ENCODE peak calls at places on chromosomes 4 and X, in ten cellular contexts. T is mesothelial cell of epicardium, O is WTC11, A is GM20000, F is endothelial cell, P is hepatocyte, R is AG10803, S is AG09319, W is BJ, C is breast epithelium. B is an unnamed sample.

GRCh38 chr4:138182838-138183426 is 59.2 kb downstream of the SLC7A11 start:
- DNase-seq in O (no peak), P (peak; percentile 71), F (peak; percentile 33), W (peak; percentile 16), S (peak; percentile 41), A (peak; percentile 15), C (no peak), R (peak; percentile 67), T (no peak), B (no peak)

GRCh38 chr4:123631699-123632098 is 235.1 kb downstream of the SPRY1 start:
- DNase-seq in A (no peak), T (no peak), R (peak; percentile 28), W (no peak), S (no peak), F (no peak), C (no peak), O (no peak), P (no peak), B (no peak)

GRCh38 chrX:56233100-56233499 is 944 bp downstream of the KLF8 start:
- DNase-seq in S (no peak), F (no peak), W (no peak), P (peak; percentile 12), O (no peak), T (no peak), R (no peak), C (no peak), A (no peak), B (no peak)

GRCh38 chr4:156971623-156972369 is at the start of gene PDGFC:
- DNase-seq in W (no peak), A (peak; percentile 56), C (peak; percentile 69), O (peak; percentile 86), R (peak; percentile 68), T (peak; percentile 80), P (peak; percentile 91), F (peak; percentile 85), S (no peak), B (peak; percentile 50)

GRCh38 chrX:102714994-102715393 is 2.7 kb downstream of the GPRASP2 start:
- DNase-seq in F (no peak), R (peak; percentile 3), T (no peak), A (no peak), S (no peak), P (no peak), O (peak; percentile 55), W (no peak), C (no peak), B (no peak)

GRCh38 chrX:2828404-2829065 is at the start of gene GYG2:
- DNase-seq in R (no peak), A (no peak), W (no peak), T (peak; percentile 62), P (peak; percentile 72), O (peak; percentile 67), C (no peak), F (peak; percentile 22), S (no peak), B (no peak)

GRCh38 chrX:30153881-30154260 is 61.5 kb upstream of the MAGEB2 start:
- DNase-seq in T (no peak), C (no peak), S (peak; percentile 1), A (no peak), P (no peak), W (peak; percentile 23), R (peak; percentile 28), F (no peak), O (no peak), B (no peak)

GRCh38 chrX:49176421-49177326 is 5.0 kb downstream of the PLP2 start:
- DNase-seq in A (no peak), T (no peak), W (no peak), O (no peak), S (no peak), C (no peak), P (no peak), F (no peak), R (no peak), B (no peak)

GRCh38 chr4:104592894-104593470 is 98.3 kb upstream of the CXXC4 start:
- DNase-seq in F (no peak), R (no peak), S (no peak), P (peak; percentile 24), C (no peak), W (no peak), T (no peak), O (no peak), A (no peak), B (no peak)

GRCh38 chrX:102712216-102712966 is at the start of gene GPRASP2:
- DNase-seq in A (no peak), P (peak; percentile 48), T (peak; percentile 55), W (no peak), C (peak; percentile 51), R (peak; percentile 15), S (no peak), O (peak; percentile 53), F (peak; percentile 36), B (no peak)

GRCh38 chr4:7392438-7393374 is 42.0 kb downstream of the PSAPL1 start:
- DNase-seq in O (no peak), F (peak; percentile 2), P (no peak), T (peak; percentile 37), R (peak; percentile 35), S (no peak), C (peak; percentile 40), W (no peak), A (no peak), B (no peak)
- TF ChIP-seq CTCF in O (no peak), F (no peak), P (no peak), T (no peak), R (peak; percentile 9), S (peak; percentile 28), C (no peak), W (peak; percentile 38), A (no peak), B (no peak)

DNA sequence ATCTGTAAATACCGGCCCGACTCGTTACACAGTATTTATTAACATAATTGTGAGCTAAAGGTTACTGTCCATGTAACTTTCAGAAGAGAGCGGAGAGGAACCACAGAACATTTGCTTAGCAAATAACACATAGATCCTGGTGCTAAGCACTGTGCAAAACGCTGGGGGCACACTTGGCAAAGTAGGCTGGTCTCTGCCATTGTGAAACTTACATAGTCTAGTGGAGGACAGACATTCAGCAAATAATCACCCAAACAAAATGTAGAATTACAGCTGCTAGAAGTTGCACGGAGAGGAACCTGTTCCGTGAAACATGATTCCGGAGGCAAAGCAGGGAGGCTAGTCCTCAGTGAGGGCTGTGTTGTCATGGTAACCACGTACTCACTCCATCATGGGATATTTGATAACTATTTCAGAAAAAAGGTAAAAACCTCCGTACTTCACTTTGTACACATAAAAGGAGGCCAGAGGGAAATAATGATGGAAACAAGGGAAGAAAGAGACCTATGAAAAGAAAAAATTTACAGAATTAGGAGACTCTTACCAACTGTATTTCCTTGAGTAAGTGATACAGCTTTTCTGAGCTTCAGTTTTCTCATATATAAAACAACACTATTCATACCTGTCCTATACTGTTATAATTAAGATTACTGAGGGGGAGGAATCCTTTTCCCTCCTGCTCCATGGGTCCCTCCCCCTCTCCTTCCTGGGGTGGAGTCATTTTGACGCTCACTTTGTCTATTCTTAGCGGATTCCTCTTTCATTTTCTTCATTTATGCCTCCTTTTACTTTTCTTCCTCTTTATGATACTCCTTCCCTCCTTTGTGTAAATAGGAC is 760 bp upstream of the RASGEF1B start:
- DNase-seq in O (peak; percentile 21), C (no peak), W (no peak), F (peak; percentile 29), R (peak; percentile 12), A (peak; percentile 50), P (peak; percentile 69), S (no peak), T (no peak), B (no peak)
- TF ChIP-seq CTCF in O (no peak), C (no peak), W (peak; percentile 22), F (peak; percentile 19), R (peak; percentile 30), A (no peak), P (peak; percentile 39), S (peak; percentile 11), T (no peak), B (no peak)

GRCh38 chrX:11758400-11759171 is 549 bp downstream of the MSL3 start:
- DNase-seq in F (peak; percentile 84), S (peak; percentile 52), C (peak; percentile 73), R (peak; percentile 74), O (peak; percentile 85), T (peak; percentile 89), W (no peak), A (peak; percentile 81), P (peak; percentile 91), B (peak; percentile 41)
- TF ChIP-seq CTCF in F (peak; percentile 81), S (peak; percentile 40), C (peak; percentile 49), R (peak; percentile 33), O (peak; percentile 66), T (peak; percentile 77), W (peak; percentile 49), A (peak; percentile 8), P (peak; percentile 64), B (peak; percentile 72)

DNA sequence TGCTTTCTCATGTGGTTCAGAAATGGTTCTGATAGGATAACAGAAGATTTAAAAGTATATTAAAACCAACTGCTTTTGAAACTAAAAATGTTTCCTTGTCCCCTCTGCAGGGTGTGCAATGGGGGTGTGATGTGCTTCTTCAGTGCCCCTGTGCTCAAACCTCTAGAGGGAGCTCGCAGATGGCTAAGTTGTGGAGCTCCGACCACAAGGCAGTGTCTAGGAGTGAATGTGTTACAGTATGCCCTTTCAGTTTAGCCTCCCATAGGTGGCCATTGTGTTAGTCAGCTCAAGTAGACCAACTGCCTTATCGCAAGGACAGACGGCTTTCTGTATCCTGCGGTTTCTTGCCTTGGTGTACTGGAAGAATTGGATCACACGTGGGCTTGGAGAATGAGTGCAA is 130.5 kb downstream of the TENT5D start:
- DNase-seq in W (no peak), S (no peak), P (no peak), C (no peak), A (no peak), O (peak; percentile 43), T (no peak), R (no peak), F (peak; percentile 3), B (no peak)
- TF ChIP-seq CTCF in W (no peak), S (no peak), P (no peak), C (no peak), A (no peak), O (no peak), T (no peak), R (no peak), F (no peak), B (no peak)

GRCh38 chrX:41137589-41137988 is 52.3 kb downstream of the USP9X start:
- DNase-seq in O (no peak), F (no peak), A (no peak), C (no peak), S (no peak), P (no peak), R (no peak), T (no peak), W (no peak), B (no peak)
- TF ChIP-seq CTCF in O (no peak), F (peak; percentile 52), A (no peak), C (peak; percentile 12), S (peak; percentile 53), P (peak; percentile 48), R (peak; percentile 46), T (peak; percentile 64), W (peak; percentile 37), B (no peak)

DNA sequence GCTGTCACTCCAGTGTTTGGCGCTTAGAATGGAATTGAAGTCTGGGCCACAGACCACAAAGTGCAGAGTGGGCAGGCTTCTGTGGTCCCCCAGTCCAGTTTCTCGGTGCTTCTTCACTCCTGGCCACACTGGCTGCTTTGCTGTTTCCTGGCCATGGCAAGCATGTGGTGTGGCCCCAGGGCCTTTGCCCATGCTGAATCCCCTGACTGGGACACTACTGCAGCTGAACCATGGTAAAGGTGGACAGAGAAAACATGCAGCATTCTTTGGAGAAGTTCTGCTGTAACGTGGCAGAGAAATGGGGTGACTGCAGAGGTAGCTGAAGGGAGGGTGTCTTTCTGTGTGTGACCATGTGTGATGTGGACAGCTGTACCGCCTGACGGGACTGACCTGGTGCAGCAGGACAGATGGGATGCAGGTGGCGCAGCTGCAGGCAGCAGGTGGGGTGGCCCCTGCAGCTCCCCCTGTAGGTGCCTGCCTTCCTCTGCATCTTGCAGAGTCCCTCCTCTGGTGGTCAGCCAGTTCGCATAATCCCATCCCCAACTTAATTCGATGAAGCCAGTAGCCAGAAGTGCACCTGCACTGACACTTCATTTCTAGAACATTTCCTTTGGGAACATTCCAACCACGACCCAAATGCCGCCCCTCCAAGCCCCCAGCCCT is 13.2 kb upstream of the S100P start:
- DNase-seq in S (no peak), T (no peak), A (no peak), F (no peak), P (no peak), R (no peak), O (peak; percentile 65), C (no peak), W (no peak), B (no peak)
- TF ChIP-seq CTCF in S (no peak), T (no peak), A (no peak), F (peak; percentile 10), P (no peak), R (no peak), O (peak; percentile 16), C (no peak), W (peak; percentile 14), B (no peak)